ENCODE peak calls at places on chromosomes 4 and X, in four cellular contexts. X is CD8-positive, alpha-beta memory T cell; I is tibial nerve; R is esophagus squamous epithelium. C is an unnamed sample. For H3K4me1, the result is how much of the 10 kb centered on the place peaks cover.

GRCh38 chr4:53777244-53777984 is 186.1 kb upstream of the LNX1 start:
- DNase-seq in X (no peak), I (no peak), R (no peak), C (no peak)

GRCh38 chr4:129092636-129093172 is 635 bp downstream of the SCLT1 start:
- DNase-seq in X (no peak), I (no peak), R (no peak), C (no peak)

GRCh38 chr4:177033130-177033529 is 240.4 kb upstream of the VEGFC start:
- DNase-seq in X (no peak), I (no peak), R (no peak), C (no peak)

GRCh38 chr4:117134386-117134785 is 49.0 kb upstream of the TRAM1L1 start:
- DNase-seq in X (no peak), I (no peak), R (no peak), C (peak)

GRCh38 chrX:100407784-100408642 is 2.1 kb downstream of the PCDH19 start:
- DNase-seq in X (no peak), I (no peak), R (no peak), C (no peak)

GRCh38 chrX:107826286-107827136 is 845 bp downstream of the MID2 start:
- DNase-seq in X (peak), I (peak), R (no peak), C (peak)

GRCh38 chr4:93834371-93835066 is 6.0 kb downstream of the ATOH1 start:
- DNase-seq in X (no peak), I (no peak), R (no peak), C (no peak)

GRCh38 chr4:121252224-121252806 is 88.2 kb upstream of the TNIP3 start:
- DNase-seq in X (peak), I (peak), R (no peak), C (peak)

GRCh38 chrX:119475389-119476101 is 7.3 kb downstream of the SLC25A5 start:
- DNase-seq in X (no peak), I (no peak), R (no peak), C (no peak)

GRCh38 chrX:105451426-105451825 is 230.9 kb upstream of the TEX13A start:
- DNase-seq in X (no peak), I (no peak), R (no peak), C (no peak)

GRCh38 chr4:138916763-138917162 is 98.8 kb upstream of the NOCT start:
- DNase-seq in X (no peak), I (no peak), R (no peak), C (no peak)

GRCh38 chrX:74195605-74196004 is 108.4 kb upstream of the ZCCHC13 start:
- DNase-seq in X (no peak), I (no peak), R (no peak), C (no peak)

GRCh38 chr4:110009526-110009925 is 96.8 kb downstream of the EGF start:
- DNase-seq in X (no peak), I (no peak), R (no peak), C (no peak)

GRCh38 chr4:121597346-121597934 is 99.3 kb downstream of the ANXA5 start:
- DNase-seq in X (no peak), I (no peak), R (no peak), C (no peak)

GRCh38 chrX:1421433-1422134 is 29.7 kb upstream of the SLC25A6 start:
- DNase-seq in X (no peak), I (no peak), R (no peak), C (no peak)

GRCh38 chrX:104270916-104271512 is 16.3 kb upstream of the ESX1 start:
- DNase-seq in X (no peak), I (peak), R (no peak), C (peak)

GRCh38 chrX:138925330-138925729 is 213.8 kb upstream of the FGF13 start:
- DNase-seq in X (no peak), I (no peak), R (no peak), C (no peak)

GRCh38 chr4:119510750-119511149 is 117.9 kb downstream of the PDE5A start:
- DNase-seq in X (no peak), I (no peak), R (no peak), C (no peak)

GRCh38 chr4:8439168-8439567 is 1.4 kb downstream of the ACOX3 start:
- DNase-seq in X (no peak), I (no peak), R (no peak), C (no peak)

GRCh38 chr4:167274346-167274745 is 40.1 kb upstream of the SPOCK3 start:
- DNase-seq in X (no peak), I (no peak), R (no peak), C (no peak)

GRCh38 chrX:80578518-80579105 is 158.4 kb downstream of the TENT5D start:
- DNase-seq in X (no peak), I (no peak), R (no peak), C (peak)

GRCh38 chr4:102627831-102628523 is 126.8 kb downstream of the NFKB1 start:
- DNase-seq in X (no peak), I (no peak), R (no peak), C (no peak)

GRCh38 chrX:47573334-47574095 is 8.7 kb upstream of the TIMP1 start:
- DNase-seq in X (no peak), I (peak), R (no peak), C (peak)

GRCh38 chr4:6574747-6575502 is at the start of gene MAN2B2:
- DNase-seq in X (peak), I (peak), R (peak), C (peak)

GRCh38 chr4:134634301-134634700 is 432.7 kb upstream of the PABPC4L start:
- DNase-seq in X (no peak), I (no peak), R (no peak), C (no peak)

GRCh38 chrX:56089376-56089775 is 142.8 kb upstream of the KLF8 start:
- DNase-seq in X (no peak), I (no peak), R (no peak), C (no peak)

GRCh38 chr4:90943311-90943710 is 816.1 kb downstream of the CCSER1 start:
- DNase-seq in X (no peak), I (no peak), R (no peak), C (no peak)

GRCh38 chr4:122666527-122667245 is 45.8 kb upstream of the IL21 start:
- DNase-seq in X (no peak), I (no peak), R (no peak), C (no peak)

GRCh38 chr4:92387459-92388069 is 83.8 kb downstream of the GRID2 start:
- DNase-seq in X (no peak), I (no peak), R (no peak), C (peak)

GRCh38 chr4:169164669-169165415 is 105.9 kb downstream of the SH3RF1 start:
- DNase-seq in X (no peak), I (no peak), R (no peak), C (no peak)

GRCh38 chr4:173214231-173214630 is 45.6 kb downstream of the GALNT7 start:
- DNase-seq in X (no peak), I (no peak), R (no peak), C (no peak)
- H3K4me1 ChIP-seq in X (under half), I (under half), R (under half), C (under half)

GRCh38 chr4:76215120-76215519 is 1.5 kb upstream of the SCARB2 start:
- DNase-seq in X (no peak), I (no peak), R (no peak), C (no peak)
- H3K4me1 ChIP-seq in X (under half), I (under half), R (half or more), C (under half)

GRCh38 chrX:45799576-45799975 is 598.9 kb upstream of the DIPK2B start:
- DNase-seq in X (no peak), I (no peak), R (no peak), C (peak)

GRCh38 chrX:45794323-45794994 is 593.8 kb upstream of the DIPK2B start:
- DNase-seq in X (no peak), I (no peak), R (no peak), C (no peak)

GRCh38 chrX:45795546-45795945 is 594.9 kb upstream of the DIPK2B start:
- DNase-seq in X (no peak), I (no peak), R (no peak), C (no peak)

GRCh38 chrX:45794995-45795337 is 594.3 kb upstream of the DIPK2B start:
- DNase-seq in X (no peak), I (no peak), R (no peak), C (no peak)
- H3K4me1 ChIP-seq in X (under half), I (under half), R (under half), C (under half)

DNA sequence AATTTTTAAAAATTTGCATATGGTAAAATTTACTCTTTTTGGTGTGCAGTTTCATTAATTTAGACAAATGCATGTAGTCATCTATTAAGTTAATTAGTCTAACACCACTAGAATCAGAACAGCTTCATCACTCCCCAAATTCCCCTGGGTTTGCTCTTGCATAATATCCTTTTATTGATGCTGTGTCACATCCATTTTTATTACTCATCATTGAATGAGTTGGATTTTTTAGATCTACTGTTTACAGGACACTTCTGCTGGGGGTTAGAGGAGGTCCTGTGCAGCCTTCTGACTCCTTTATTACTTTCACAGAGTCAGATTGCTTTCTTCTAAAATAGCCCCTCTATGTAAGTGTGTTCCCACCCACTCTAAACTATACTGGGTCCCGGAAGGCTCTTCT is 65.9 kb downstream of the MTHFD2L start:
- DNase-seq in X (no peak), I (no peak), R (no peak), C (no peak)
- H3K4me1 ChIP-seq in X (under half), I (under half), R (under half), C (under half)

GRCh38 chr4:87011340-87012034 is 76.7 kb downstream of the AFF1 start:
- DNase-seq in X (no peak), I (no peak), R (no peak), C (peak)
- H3K4me1 ChIP-seq in X (half or more), I (under half), R (under half), C (under half)